ENCODE peak calls at places on chromosome 10, in nine cellular contexts. Q is fibroblast of lung, O is colonic mucosa, D is psoas muscle, J is sigmoid colon, Z is uterus, P is SK-N-SH, M is upper lobe of left lung, F is tibial artery. X is an unnamed sample. For H3K4me1, the result is how much of the 10 kb centered on the place peaks cover.

GRCh38 chr10:76082956-76083355 is 651.5 kb downstream of the LRMDA start:
- DNase-seq in J (no peak), P (no peak), D (no peak), Z (no peak), O (no peak), M (no peak), F (no peak), Q (peak), X (peak)

GRCh38 chr10:1521741-1522140 is 215.6 kb downstream of the ADARB2 start:
- DNase-seq in M (no peak), P (no peak), D (no peak), Z (no peak), F (no peak), J (no peak), O (no peak), Q (no peak), X (no peak)

GRCh38 chr10:16494174-16494573 is 27.5 kb downstream of the C1QL3 start:
- DNase-seq in D (no peak), P (no peak), O (no peak), Q (no peak), M (no peak), J (no peak), F (no peak), Z (no peak), X (no peak)

GRCh38 chr10:69573056-69573806 is at the start of gene NEUROG3:
- DNase-seq in J (no peak), F (peak), P (peak), M (peak), Q (no peak), D (peak), Z (no peak), O (no peak), X (no peak)

GRCh38 chr10:132675031-132675740 is 110.8 kb downstream of the NKX6-2 start:
- DNase-seq in O (no peak), J (peak), Z (no peak), M (no peak), F (peak), P (no peak), D (no peak), Q (no peak), X (no peak)

GRCh38 chr10:68606918-68607317 is 46.8 kb downstream of the TET1 start:
- DNase-seq in Z (no peak), M (no peak), F (no peak), D (no peak), Q (peak), P (no peak), O (no peak), J (no peak), X (no peak)

GRCh38 chr10:12909836-12910185 is 91.7 kb downstream of the CCDC3 start:
- DNase-seq in Z (no peak), M (no peak), P (no peak), Q (peak), J (peak), F (peak), O (no peak), D (peak), X (no peak)

GRCh38 chr10:79103585-79103984 is 34.8 kb downstream of the ZMIZ1 start:
- DNase-seq in O (no peak), Q (no peak), P (no peak), Z (no peak), M (no peak), F (no peak), D (peak), J (no peak), X (no peak)

GRCh38 chr10:77156406-77156879 is 481.2 kb downstream of the KCNMA1 start:
- DNase-seq in P (no peak), Q (peak), D (no peak), F (no peak), M (no peak), J (no peak), O (peak), Z (peak), X (peak)

GRCh38 chr10:59970396-59971368 is 64.3 kb upstream of the CCDC6 start:
- DNase-seq in Z (no peak), P (no peak), Q (no peak), M (no peak), F (no peak), O (no peak), J (no peak), D (no peak), X (no peak)

GRCh38 chr10:73503037-73503436 is 7.2 kb upstream of the PPP3CB start:
- DNase-seq in Q (no peak), F (no peak), M (no peak), J (no peak), O (no peak), Z (no peak), P (no peak), D (no peak), X (no peak)

GRCh38 chr10:97584060-97584797 is at the start of gene HOGA1:
- DNase-seq in J (no peak), P (peak), O (peak), Z (peak), Q (peak), M (no peak), D (peak), F (peak), X (peak)

GRCh38 chr10:69407621-69408301 is 9.0 kb downstream of the TACR2 start:
- DNase-seq in Q (no peak), Z (no peak), O (no peak), D (no peak), J (no peak), P (peak), F (no peak), M (no peak), X (peak)

GRCh38 chr10:74558897-74559296 is 267.5 kb upstream of the KAT6B start:
- DNase-seq in J (no peak), Q (no peak), O (no peak), F (no peak), P (no peak), Z (no peak), M (peak), D (no peak), X (no peak)

GRCh38 chr10:63930584-63930983 is 409.4 kb downstream of the REEP3 start:
- DNase-seq in F (no peak), M (no peak), P (no peak), Q (no peak), Z (no peak), O (no peak), D (no peak), J (no peak), X (no peak)

GRCh38 chr10:15321431-15322321 is 49.4 kb downstream of the FAM171A1 start:
- DNase-seq in F (no peak), P (peak), Z (no peak), M (no peak), Q (peak), J (no peak), D (no peak), O (no peak), X (peak)

GRCh38 chr10:46247808-46248569 is 38.8 kb upstream of the ANTXRL start:
- DNase-seq in F (no peak), P (peak), J (peak), Q (no peak), D (no peak), Z (peak), M (peak), O (peak), X (no peak)

GRCh38 chr10:11036424-11037011 is 18.8 kb downstream of the CELF2 start:
- DNase-seq in P (peak), F (no peak), D (no peak), J (no peak), Q (peak), O (peak), Z (no peak), M (no peak), X (peak)

DNA sequence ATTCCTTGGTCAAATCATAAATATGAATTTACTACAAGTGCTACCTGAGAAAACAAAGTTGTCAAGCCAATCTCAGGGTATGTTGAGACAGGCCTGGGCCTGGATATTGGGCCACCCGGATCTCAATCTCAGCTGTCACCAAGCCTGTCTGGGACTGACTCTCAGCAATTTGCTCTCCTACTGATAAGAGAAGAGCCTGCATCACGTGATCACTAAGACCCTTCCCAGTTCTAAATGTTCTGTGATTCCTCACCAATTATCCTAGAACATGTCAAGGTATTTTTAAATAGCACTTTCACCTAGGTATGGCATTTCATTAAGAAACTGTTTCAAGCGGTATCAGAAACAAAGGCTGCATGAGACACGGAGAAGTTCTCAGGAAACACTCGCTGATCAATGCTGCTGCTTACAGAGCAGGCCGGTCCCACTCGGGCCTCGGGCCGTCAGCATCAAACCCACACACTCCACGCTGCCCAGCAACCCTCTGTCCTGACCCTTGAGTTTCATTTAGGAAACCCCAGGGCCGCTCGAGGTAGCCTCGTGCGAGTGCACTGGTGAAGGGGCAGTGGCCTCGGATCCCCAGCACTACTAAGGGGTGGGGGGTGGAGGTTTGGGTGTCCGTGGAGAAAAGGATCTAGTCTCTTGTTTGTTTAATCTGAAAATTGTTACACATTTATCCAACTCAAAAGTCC is 4.1 kb downstream of the KLF6 start:
- DNase-seq in D (no peak), J (peak), Z (no peak), F (no peak), Q (peak), M (peak), P (no peak), O (peak), X (no peak)
- H3K4me1 ChIP-seq in D (half or more), J (half or more), Z (under half), F (under half), Q (under half), M (half or more), P (under half), O (under half), X (under half)

GRCh38 chr10:35784751-35785150 is 142.7 kb upstream of the FZD8 start:
- DNase-seq in D (no peak), J (no peak), F (no peak), Q (no peak), Z (no peak), M (no peak), O (no peak), P (no peak), X (no peak)

GRCh38 chr10:35778344-35778743 is 136.2 kb upstream of the FZD8 start:
- DNase-seq in D (no peak), M (no peak), F (no peak), J (no peak), Z (no peak), O (no peak), P (no peak), Q (no peak), X (no peak)

GRCh38 chr10:35780970-35781642 is 139.0 kb upstream of the FZD8 start:
- DNase-seq in O (no peak), J (no peak), Z (no peak), F (no peak), Q (no peak), M (no peak), D (no peak), P (no peak), X (peak)

GRCh38 chr10:35783305-35783838 is 141.3 kb upstream of the FZD8 start:
- DNase-seq in Q (no peak), O (no peak), Z (no peak), F (no peak), M (no peak), J (no peak), D (no peak), P (no peak), X (no peak)

DNA sequence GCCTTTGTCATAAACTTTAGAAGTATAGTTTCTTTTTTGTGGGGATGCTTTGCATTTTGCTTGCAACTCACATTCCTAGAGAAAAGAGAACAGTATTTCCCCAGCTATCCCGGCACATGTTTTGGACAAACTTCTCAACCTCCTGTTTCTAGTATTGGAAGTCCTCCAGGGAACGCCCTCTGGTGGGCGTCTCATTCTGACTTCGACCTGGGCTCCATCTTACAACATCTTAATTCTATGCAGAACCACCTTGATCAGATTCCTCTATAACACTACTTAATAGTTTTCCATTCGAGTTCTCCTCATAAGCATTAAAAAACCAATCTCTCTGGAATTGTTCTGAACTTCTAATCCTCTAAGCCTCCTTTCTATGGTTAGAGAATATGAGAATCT is 139.5 kb upstream of the FZD8 start:
- DNase-seq in M (no peak), Z (no peak), D (no peak), F (no peak), J (no peak), O (no peak), Q (no peak), P (peak), X (no peak)
- TF ChIP-seq CTCF in M (no peak), Z (no peak), D (no peak), F (no peak), J (no peak), O (peak), Q (peak), P (peak), X (peak)

DNA sequence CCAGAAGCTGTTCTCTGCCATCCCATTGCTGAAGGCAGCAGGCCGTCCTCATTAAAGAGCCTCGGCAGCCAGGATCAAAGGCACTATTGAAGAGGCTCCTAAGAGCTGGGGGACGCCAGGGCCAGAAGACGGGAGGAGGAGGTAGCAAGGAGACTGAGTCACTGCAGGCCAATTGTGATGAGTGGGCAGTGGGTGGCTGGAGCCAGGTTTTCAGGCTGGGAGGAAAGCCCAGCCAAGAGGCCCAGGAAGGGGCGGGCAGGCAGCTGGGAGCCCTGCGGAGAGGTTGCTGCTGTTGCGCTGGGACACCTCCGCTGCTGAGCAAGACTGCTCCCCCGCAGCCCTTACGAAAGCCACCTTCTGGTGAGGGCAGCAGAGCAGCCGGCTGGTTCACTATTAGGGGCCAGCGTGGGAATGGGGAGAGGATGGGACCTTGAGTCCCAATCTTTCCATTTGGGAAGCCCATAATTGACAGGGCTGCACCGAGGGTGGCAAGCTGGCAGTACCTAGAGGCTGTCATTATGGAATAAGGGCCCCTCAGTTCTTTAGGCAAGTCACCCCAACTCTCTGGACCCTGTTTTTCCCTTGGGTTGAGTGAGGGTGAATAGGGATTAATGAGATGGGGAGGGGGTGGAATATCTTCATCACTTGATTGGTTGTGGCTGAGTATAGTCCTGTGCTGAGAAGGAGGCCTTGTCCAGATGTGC is 48.4 kb downstream of the UNC5B start:
- DNase-seq in P (no peak), Z (peak), M (peak), F (no peak), Q (peak), D (no peak), O (no peak), J (no peak), X (peak)
- H3K4me1 ChIP-seq in P (half or more), Z (under half), M (under half), F (under half), Q (under half), D (under half), O (under half), J (under half), X (half or more)

DNA sequence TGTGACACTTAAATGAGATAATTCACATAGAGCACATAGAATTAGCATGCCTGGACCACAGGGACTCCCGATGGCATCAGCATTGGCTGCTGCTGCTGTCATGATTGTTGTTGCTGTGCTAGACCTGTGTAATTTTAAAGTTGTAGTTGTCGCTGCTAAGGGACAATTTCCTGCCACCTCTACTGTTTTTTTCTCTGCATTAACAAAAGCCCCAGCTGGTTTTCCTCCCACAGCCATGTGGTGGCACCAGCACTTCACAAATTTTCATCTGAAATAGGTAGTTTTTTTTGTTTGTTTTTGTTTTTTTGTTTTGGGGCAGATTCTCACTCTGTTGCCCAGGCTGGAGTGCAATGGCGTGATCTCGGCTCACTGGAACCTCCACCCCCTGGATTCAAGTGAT is 25.4 kb upstream of the PRXL2A start:
- DNase-seq in Z (peak), M (no peak), F (no peak), J (no peak), Q (peak), P (peak), D (peak), O (peak), X (peak)
- TF ChIP-seq CTCF in Z (peak), M (peak), F (peak), J (peak), Q (peak), P (peak), D (peak), O (peak), X (peak)

DNA sequence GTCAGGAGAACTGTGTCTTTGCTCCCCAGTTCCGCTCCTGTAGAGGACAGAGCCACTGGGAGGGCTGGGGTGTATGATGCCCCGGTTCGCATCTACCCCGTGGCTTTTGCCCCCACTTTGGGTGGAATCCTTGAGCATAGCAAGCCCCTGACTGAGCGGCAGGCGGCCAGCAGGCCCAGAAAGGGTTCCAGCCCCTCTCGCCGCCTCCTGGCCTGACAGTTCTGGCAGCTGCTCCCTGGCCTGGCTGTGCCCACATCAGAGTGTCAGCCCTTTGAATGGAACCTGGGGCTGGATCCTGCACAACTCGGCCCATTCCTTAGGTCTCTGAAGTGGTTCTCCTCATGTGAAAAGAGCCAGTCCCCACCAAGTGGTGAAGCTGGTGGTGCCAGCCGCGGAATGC is 106.7 kb downstream of the GRK5 start:
- DNase-seq in Z (no peak), F (no peak), Q (no peak), M (peak), J (no peak), D (no peak), O (no peak), P (no peak), X (no peak)
- H3K4me1 ChIP-seq in Z (under half), F (under half), Q (under half), M (half or more), J (half or more), D (under half), O (under half), P (half or more), X (under half)